ENCODE peak calls at places on chromosomes 4 and X, in ten cellular contexts. H is A673, G is heart left ventricle, L is endodermal cell, S is psoas muscle, J is WERI-Rb-1, P is brain microvascular endothelial cell, W is colonic mucosa, X is keratinocyte, N is prostate gland. Z is an unnamed sample.

GRCh38 chr4:1026115-1026514 is 14.7 kb downstream of the FGFRL1 start:
- DNase-seq in H (no peak), G (no peak), L (peak; percentile 83), S (no peak), J (peak; percentile 63), P (no peak), W (peak; percentile 65), X (no peak), N (no peak), Z (no peak)

GRCh38 chrX:154460326-154460725 is 2.2 kb downstream of the PLXNA3 start:
- DNase-seq in H (no peak), G (peak; percentile 33), L (no peak), S (no peak), J (peak; percentile 40), P (no peak), W (no peak), X (no peak), N (no peak), Z (no peak)

GRCh38 chr4:76504613-76505465 is 69.8 kb downstream of the SHROOM3 start:
- DNase-seq in H (peak; percentile 58), G (no peak), L (no peak), S (no peak), J (no peak), P (peak; percentile 39), W (no peak), X (no peak), N (peak; percentile 28), Z (no peak)

GRCh38 chr4:139740531-139741041 is 75.0 kb downstream of the MGST2 start:
- DNase-seq in H (peak; percentile 74), G (peak; percentile 77), L (peak; percentile 51), S (peak; percentile 62), J (no peak), P (peak; percentile 90), W (peak; percentile 42), X (peak; percentile 15), N (peak; percentile 87), Z (peak; percentile 82)

GRCh38 chrX:118802857-118803256 is 20.8 kb upstream of the ZCCHC12 start:
- DNase-seq in H (peak; percentile 28), G (no peak), L (no peak), S (no peak), J (no peak), P (no peak), W (no peak), X (no peak), N (no peak), Z (no peak)

GRCh38 chr4:57231781-57232180 is 121.6 kb upstream of the IGFBP7 start:
- DNase-seq in H (no peak), G (no peak), L (no peak), S (no peak), J (no peak), P (no peak), W (no peak), X (peak; percentile 19), N (no peak), Z (no peak)

GRCh38 chr4:5341151-5341925 is 290.1 kb downstream of the STK32B start:
- DNase-seq in H (peak; percentile 90), G (no peak), L (no peak), S (no peak), J (no peak), P (no peak), W (no peak), X (no peak), N (no peak), Z (no peak)

GRCh38 chr4:6834867-6835266 is 52.3 kb downstream of the KIAA0232 start:
- DNase-seq in H (no peak), G (no peak), L (no peak), S (peak; percentile 55), J (no peak), P (peak; percentile 29), W (no peak), X (no peak), N (no peak), Z (no peak)

GRCh38 chr4:87510747-87511146 is 18.4 kb downstream of the SPARCL1 start:
- DNase-seq in H (no peak), G (no peak), L (no peak), S (no peak), J (no peak), P (no peak), W (no peak), X (no peak), N (no peak), Z (no peak)

GRCh38 chr4:56641494-56642051 is 39.5 kb downstream of the HOPX start:
- DNase-seq in H (no peak), G (no peak), L (no peak), S (no peak), J (no peak), P (peak; percentile 81), W (no peak), X (peak; percentile 62), N (no peak), Z (no peak)

GRCh38 chrX:110491846-110492620 is 133.4 kb downstream of the RTL9 start:
- DNase-seq in H (peak; percentile 64), G (no peak), L (peak; percentile 45), S (no peak), J (no peak), P (no peak), W (no peak), X (no peak), N (no peak), Z (no peak)

GRCh38 chr4:26248647-26249046 is 72.2 kb upstream of the RBPJ start:
- DNase-seq in H (peak; percentile 65), G (no peak), L (no peak), S (no peak), J (no peak), P (peak; percentile 65), W (peak; percentile 50), X (no peak), N (no peak), Z (no peak)

GRCh38 chr4:113976937-113977855 is 2.3 kb downstream of the ARSJ start:
- DNase-seq in H (no peak), G (no peak), L (no peak), S (no peak), J (no peak), P (no peak), W (no peak), X (no peak), N (no peak), Z (no peak)

DNA sequence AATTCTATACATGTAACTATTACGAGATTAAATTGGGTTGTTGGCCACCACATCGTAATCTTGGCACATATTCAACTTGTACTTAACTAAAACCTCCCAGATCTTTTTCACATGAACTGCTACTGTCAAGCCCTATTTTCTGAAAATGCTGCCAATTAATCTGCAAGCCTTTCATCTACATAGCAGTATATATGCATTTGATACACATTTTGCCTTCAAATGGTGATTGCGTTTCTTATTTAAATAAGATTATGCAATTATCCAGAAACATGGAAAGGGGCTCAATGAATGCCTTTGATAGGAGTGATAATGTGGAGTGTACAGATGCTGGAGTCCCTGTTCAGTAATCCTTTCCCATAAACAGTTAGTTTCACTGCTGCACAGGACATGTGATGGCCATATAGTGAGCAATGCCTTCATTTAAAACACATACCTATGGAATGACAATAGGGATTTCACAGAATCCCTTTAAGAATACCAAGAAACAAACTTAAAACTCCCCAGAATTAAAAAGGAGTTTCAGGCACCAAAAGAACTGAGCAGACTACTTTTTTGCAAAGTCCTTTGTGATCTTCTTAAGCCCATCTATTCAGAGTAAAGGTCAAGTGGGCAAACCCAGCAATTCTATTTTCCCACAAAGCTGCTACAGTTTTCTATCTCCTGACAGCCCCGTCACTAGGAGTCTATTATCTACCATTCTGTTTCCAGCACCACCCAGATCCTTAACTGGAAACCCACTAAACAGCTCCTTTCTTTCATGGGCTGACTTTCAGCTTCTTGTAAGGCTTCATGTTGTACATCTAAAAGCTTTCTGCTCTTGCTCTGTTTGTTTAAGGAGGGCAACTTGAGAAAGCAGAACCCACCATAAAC is 120.3 kb downstream of the UNC5C start:
- DNase-seq in H (no peak), G (no peak), L (no peak), S (no peak), J (no peak), P (no peak), W (no peak), X (no peak), N (no peak), Z (no peak)
- H3K27ac ChIP-seq in H (no peak overlapping the region), G (no peak overlapping the region), L (peak overlapping the region; percentile 66), S (no peak overlapping the region), J (no peak overlapping the region), P (no peak overlapping the region), W (no peak overlapping the region), X (no peak overlapping the region), N (no peak overlapping the region), Z (peak overlapping the region; percentile 63)

GRCh38 chr4:108783666-108784463 is 21.0 kb upstream of the ETNPPL start:
- DNase-seq in H (peak; percentile 37), G (no peak), L (no peak), S (no peak), J (no peak), P (no peak), W (no peak), X (no peak), N (no peak), Z (no peak)
- TF ChIP-seq CTCF in H (peak; percentile 42), G (no peak), L (peak; percentile 54), S (no peak), J (peak; percentile 22), P (peak; percentile 40), W (no peak), X (no peak), N (no peak), Z (peak; percentile 24)

DNA sequence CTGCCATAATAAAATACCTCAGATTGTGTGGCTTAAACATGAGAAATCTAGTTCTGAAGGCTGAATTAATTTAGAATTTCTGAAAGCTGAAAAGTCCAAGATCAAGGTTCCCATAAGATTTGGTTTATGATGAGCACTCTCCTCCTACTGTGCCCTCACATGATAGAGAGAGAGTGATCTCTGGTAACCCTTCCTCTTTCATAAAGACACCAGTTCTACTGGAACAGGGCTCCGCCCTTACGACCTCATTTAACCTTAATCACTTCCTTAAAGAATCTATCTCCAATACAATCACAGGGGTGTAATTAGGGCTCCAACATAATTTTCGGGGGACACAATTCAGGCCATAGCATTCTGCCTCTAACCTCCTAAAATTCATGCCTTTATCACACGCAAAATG is 194.0 kb upstream of the MAB21L2 start:
- DNase-seq in H (no peak), G (no peak), L (no peak), S (no peak), J (no peak), P (no peak), W (no peak), X (no peak), N (no peak), Z (no peak)
- H3K4me3 ChIP-seq in H (no peak overlapping the region), G (no peak overlapping the region), L (no peak overlapping the region), S (no peak overlapping the region), J (no peak overlapping the region), P (no peak overlapping the region), W (no peak overlapping the region), X (no peak overlapping the region), N (no peak overlapping the region), Z (no peak overlapping the region)

DNA sequence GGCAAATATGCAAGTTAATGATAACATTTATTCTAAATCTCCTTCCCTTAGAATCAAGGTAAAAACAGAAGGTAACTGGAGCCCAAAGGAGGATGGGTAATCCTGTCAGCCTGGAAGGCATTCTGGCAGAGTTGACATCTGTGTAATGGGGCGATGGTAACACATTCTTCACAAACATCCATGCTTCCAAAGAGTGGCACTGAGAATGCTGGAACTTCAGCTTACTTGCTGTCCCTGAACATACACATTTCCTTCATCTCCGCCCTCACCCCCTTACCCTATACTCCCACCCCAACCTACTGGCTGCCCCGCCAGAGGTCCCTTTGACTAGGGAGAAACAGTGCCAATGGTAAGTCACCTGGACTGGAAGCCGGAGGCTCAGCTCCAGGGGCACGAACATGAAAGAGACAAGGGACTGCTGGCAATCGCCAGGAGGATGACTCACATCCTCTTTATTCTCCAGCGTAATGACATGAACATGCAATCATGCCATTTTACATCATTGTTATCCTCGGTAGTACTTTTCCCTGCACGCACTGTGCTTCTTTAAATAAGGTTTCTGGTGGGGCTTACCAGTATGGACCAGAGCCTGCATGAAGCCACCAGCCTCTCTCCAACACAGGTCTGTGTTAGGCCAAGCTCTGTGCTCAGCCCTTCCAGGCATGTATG is 694.2 kb upstream of the TENM3 start:
- DNase-seq in H (peak; percentile 76), G (no peak), L (no peak), S (no peak), J (no peak), P (peak; percentile 90), W (no peak), X (peak; percentile 59), N (no peak), Z (no peak)
- H3K27ac ChIP-seq in H (no peak overlapping the region), G (no peak overlapping the region), L (no peak overlapping the region), S (no peak overlapping the region), J (no peak overlapping the region), P (peak overlapping the region; percentile 84), W (no peak overlapping the region), X (peak overlapping the region; percentile 90), N (no peak overlapping the region), Z (no peak overlapping the region)

Z was measured in dorsolateral prefrontal cortex.